ENCODE peak calls at places on chromosomes 4 and X, in four cellular contexts. Q is heart right ventricle, E is upper lobe of right lung, P is Panc1. B is an unnamed sample.

GRCh38 chr4:72489267-72489666 is 79.8 kb downstream of the ADAMTS3 start:
- DNase-seq in P (no peak), E (no peak), Q (no peak), B (no peak)

GRCh38 chrX:37361596-37361995 is 12.4 kb downstream of the PRRG1 start:
- DNase-seq in P (no peak), Q (no peak), E (no peak), B (no peak)

GRCh38 chr4:48653217-48654014 is 126.7 kb downstream of the FRYL start:
- DNase-seq in P (no peak), Q (peak), E (no peak), B (no peak)

GRCh38 chr4:52643190-52643589 is 15.9 kb downstream of the USP46 start:
- DNase-seq in Q (no peak), E (no peak), P (no peak), B (no peak)

GRCh38 chrX:20320461-20321159 is 53.9 kb upstream of the RPS6KA3 start:
- DNase-seq in Q (no peak), E (no peak), P (no peak), B (peak)

GRCh38 chr4:82988323-82988832 is 22.2 kb downstream of the LIN54 start:
- DNase-seq in P (no peak), Q (no peak), E (no peak), B (no peak)

GRCh38 chr4:102355748-102356147 is 10.5 kb upstream of the SLC39A8 start:
- DNase-seq in E (no peak), P (no peak), Q (no peak), B (no peak)

GRCh38 chr4:159101983-159102622 is 776 bp upstream of the RAPGEF2 start:
- DNase-seq in E (no peak), Q (no peak), P (no peak), B (no peak)

GRCh38 chr4:55947912-55948725 is 626 bp upstream of the CEP135 start:
- DNase-seq in E (no peak), Q (no peak), P (peak), B (peak)

GRCh38 chr4:114025176-114025777 is 45.8 kb upstream of the ARSJ start:
- DNase-seq in P (no peak), E (no peak), Q (no peak), B (peak)

GRCh38 chr4:140661550-140661949 is 92.8 kb upstream of the UCP1 start:
- DNase-seq in P (no peak), Q (no peak), E (no peak), B (no peak)

GRCh38 chr4:138826754-138827153 is 188.8 kb upstream of the NOCT start:
- DNase-seq in Q (no peak), P (no peak), E (no peak), B (no peak)

GRCh38 chr4:139734201-139734874 is 68.7 kb downstream of the MGST2 start:
- DNase-seq in Q (no peak), P (no peak), E (no peak), B (no peak)

DNA sequence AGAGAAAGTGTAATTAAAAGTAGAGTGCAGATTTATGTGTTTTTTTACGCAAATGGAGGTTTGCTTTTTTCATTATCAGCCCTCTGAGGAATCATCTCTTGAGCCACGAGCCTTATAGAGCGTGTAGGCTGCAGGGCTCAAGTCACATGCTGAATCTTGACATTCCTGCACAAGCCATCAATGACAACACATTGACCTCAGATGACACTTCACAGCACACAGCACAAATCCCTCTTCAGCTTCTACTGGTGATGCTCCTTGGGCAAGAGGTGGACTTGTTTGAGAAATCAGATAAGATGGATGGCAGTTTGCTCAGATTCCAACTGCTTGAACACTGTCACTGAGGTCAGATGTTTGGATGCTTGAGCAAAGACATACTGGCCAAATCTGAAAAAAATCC is 250.6 kb downstream of the SNCA start:
- DNase-seq in P (no peak), E (no peak), Q (no peak), B (no peak)
- H3K27ac ChIP-seq in P (no peak), E (no peak), Q (no peak), B (no peak)

GRCh38 chr4:156794863-156795262 is 176.7 kb downstream of the PDGFC start:
- DNase-seq in P (no peak), Q (no peak), E (no peak), B (no peak)
- H3K27ac ChIP-seq in P (no peak), Q (no peak), E (no peak), B (no peak)

GRCh38 chr4:97498875-97499274 is 644.4 kb downstream of the STPG2 start:
- DNase-seq in Q (no peak), P (no peak), E (no peak), B (no peak)
- H3K27ac ChIP-seq in Q (no peak), P (no peak), E (no peak), B (no peak)

GRCh38 chr4:110618091-110619000 is 4.5 kb downstream of the PITX2 start:
- DNase-seq in Q (no peak), E (no peak), P (no peak), B (no peak)

GRCh38 chr4:110620352-110621327 is 2.2 kb downstream of the PITX2 start:
- DNase-seq in P (no peak), Q (no peak), E (no peak), B (no peak)

GRCh38 chr4:110619401-110620247 is 3.3 kb downstream of the PITX2 start:
- DNase-seq in Q (no peak), P (no peak), E (no peak), B (no peak)

GRCh38 chr4:110617095-110617494 is 5.8 kb downstream of the PITX2 start:
- DNase-seq in Q (no peak), E (no peak), P (no peak), B (no peak)

DNA sequence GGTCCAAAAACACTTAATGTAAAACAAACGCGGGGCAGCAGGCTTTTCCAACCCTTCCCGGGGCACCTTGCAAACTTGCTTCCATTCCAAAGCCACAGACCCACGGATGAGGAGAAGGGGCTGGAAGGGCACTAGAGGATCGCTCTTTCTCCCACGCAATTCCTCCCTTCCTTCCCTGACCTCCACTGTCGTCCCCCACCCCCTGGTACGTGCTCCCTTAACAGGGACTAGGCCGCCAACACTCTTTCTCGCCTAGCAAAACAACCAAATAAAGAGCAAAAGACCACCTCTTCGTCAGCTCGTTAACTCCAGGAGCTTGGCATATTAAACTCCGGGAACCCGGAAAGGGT is 3.9 kb downstream of the PITX2 start:
- DNase-seq in P (no peak), Q (no peak), E (no peak), B (no peak)
- H3K27ac ChIP-seq in P (no peak), Q (no peak), E (no peak), B (no peak)

DNA sequence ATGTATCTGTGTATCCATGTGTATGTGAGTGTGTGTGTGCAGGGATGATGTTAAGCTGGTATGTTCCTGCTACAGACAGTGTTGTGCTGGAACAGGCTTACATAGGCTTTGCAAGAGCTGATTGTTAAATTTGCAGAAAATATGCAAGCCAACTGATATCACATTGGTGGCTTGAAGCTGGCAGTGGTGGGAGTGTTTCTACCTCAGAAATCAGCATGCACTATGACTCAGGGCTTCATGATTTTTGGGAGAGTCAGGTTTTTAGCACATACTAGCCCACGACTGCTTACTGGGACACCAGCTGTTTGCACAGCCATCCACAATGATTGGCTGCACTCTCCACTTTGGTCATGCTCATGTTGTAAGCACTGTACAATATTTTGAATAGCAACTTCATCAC is 261.8 kb downstream of the DHX15 start:
- DNase-seq in Q (no peak), P (no peak), E (no peak), B (no peak)
- H3K27ac ChIP-seq in Q (no peak), P (no peak), E (no peak), B (no peak)

GRCh38 chr4:25532579-25532978 is 123.1 kb upstream of the SLC34A2 start:
- DNase-seq in E (no peak), P (no peak), Q (no peak), B (no peak)

GRCh38 chr4:25528391-25528790 is 127.3 kb upstream of the SLC34A2 start:
- DNase-seq in P (no peak), Q (no peak), E (no peak), B (no peak)

GRCh38 chr4:25533237-25533636 is 122.4 kb upstream of the SLC34A2 start:
- DNase-seq in P (no peak), Q (no peak), E (no peak), B (no peak)

GRCh38 chr4:25535278-25535677 is 120.4 kb upstream of the SLC34A2 start:
- DNase-seq in P (no peak), E (no peak), Q (no peak), B (no peak)

DNA sequence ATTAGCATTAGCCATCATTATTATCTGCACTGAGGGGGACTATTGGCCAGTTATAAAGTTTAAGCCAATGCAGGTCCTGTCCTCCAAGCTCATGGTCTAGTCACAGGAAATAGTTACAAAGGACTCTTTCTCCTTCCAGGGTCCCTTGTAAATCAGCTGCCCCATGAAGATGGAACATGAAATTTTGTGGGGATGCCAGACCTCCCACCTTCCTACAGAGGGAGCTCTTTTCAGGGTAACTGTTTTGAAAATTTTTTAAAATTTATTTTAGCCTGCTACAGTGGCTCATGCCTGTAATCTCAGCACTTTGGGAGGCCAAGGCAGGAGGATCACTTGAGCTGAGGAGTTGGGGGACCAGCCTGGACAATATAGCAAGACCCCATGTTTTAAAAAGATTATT is 124.4 kb upstream of the SLC34A2 start:
- DNase-seq in Q (no peak), P (no peak), E (no peak), B (no peak)
- H3K27ac ChIP-seq in Q (no peak), P (no peak), E (no peak), B (no peak)

GRCh38 chr4:156934259-156934635 is 37.4 kb downstream of the PDGFC start:
- DNase-seq in Q (no peak), E (no peak), P (no peak), B (no peak)
- H3K27ac ChIP-seq in Q (no peak), E (no peak), P (peak), B (no peak)

DNA sequence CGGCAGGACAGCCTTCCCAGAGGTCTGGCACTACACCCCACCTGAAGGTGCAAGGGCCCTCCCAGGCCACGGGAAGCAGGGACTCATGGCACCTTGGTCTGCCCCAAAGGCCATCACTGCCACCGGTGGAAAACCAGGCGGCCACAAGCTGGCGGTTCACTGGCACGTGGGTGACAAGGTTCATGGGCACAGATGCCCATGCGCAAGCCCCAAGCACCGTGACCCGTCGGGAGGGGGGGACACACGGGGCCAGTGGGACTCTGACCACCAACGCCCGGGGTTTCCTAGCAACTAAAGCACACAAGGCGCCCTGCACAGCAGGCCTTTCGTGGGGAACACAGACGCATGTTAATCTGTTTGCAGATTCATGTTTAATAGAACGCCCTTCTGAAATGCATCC is 44.0 kb downstream of the FAM53A start:
- DNase-seq in Q (no peak), P (no peak), E (no peak), B (no peak)
- H3K27ac ChIP-seq in Q (no peak), P (no peak), E (no peak), B (no peak)